ENCODE peak calls at places on chromosome 5, in four cellular contexts. A, D, L and Q are unnamed samples.

GRCh38 chr5:42855811-42856210 is 44.1 kb upstream of the SELENOP start:
- DNase-seq in L (no peak), A (no peak), D (no peak), Q (no peak)

GRCh38 chr5:160497897-160498296 is 76.2 kb downstream of the PTTG1 start:
- DNase-seq in L (no peak), A (no peak), D (peak; percentile 19), Q (no peak)

GRCh38 chr5:115354246-115354645 is 57.8 kb upstream of the CCDC112 start:
- DNase-seq in D (no peak), L (no peak), A (no peak), Q (no peak)

GRCh38 chr5:43416988-43417394 is 4.8 kb upstream of the CCL28 start:
- DNase-seq in L (no peak), D (no peak), A (no peak), Q (no peak)

GRCh38 chr5:31119938-31120641 is 73.4 kb upstream of the CDH6 start:
- DNase-seq in A (no peak), L (no peak), D (no peak), Q (no peak)

GRCh38 chr5:154010660-154011059 is 28.1 kb downstream of the FAM114A2 start:
- DNase-seq in D (no peak), A (no peak), L (no peak), Q (no peak)

GRCh38 chr5:52469835-52470234 is 317.9 kb upstream of the ITGA1 start:
- DNase-seq in L (no peak), D (no peak), A (no peak), Q (no peak)

GRCh38 chr5:107047048-107047447 is 623.7 kb downstream of the EFNA5 start:
- DNase-seq in A (no peak), D (no peak), L (no peak), Q (no peak)

GRCh38 chr5:173890195-173890951 is 2.2 kb downstream of the CPEB4 start:
- DNase-seq in A (peak; percentile 70), L (no peak), D (no peak), Q (no peak)

GRCh38 chr5:59158165-59158564 is 575.3 kb downstream of the RAB3C start:
- DNase-seq in A (no peak), D (no peak), L (no peak), Q (peak; percentile 20)

GRCh38 chr5:88519066-88519465 is 250.4 kb upstream of the TMEM161B start:
- DNase-seq in L (no peak), A (no peak), D (no peak), Q (no peak)

GRCh38 chr5:23269981-23270380 is 237.4 kb upstream of the PRDM9 start:
- DNase-seq in L (no peak), D (no peak), A (no peak), Q (peak; percentile 46)

GRCh38 chr5:115297043-115297442 is 589 bp upstream of the CCDC112 start:
- DNase-seq in L (no peak), A (no peak), D (no peak), Q (no peak)

GRCh38 chr5:167720676-167721260 is 570.7 kb upstream of the WWC1 start:
- DNase-seq in A (no peak), L (no peak), D (no peak), Q (no peak)

GRCh38 chr5:36406023-36406422 is 104.3 kb upstream of the RANBP3L start:
- DNase-seq in A (no peak), D (no peak), L (no peak), Q (no peak)

GRCh38 chr5:89885670-89886069 is 523.9 kb downstream of the CETN3 start:
- DNase-seq in D (no peak), A (no peak), L (no peak), Q (no peak)

GRCh38 chr5:138948391-138949222 is 73.5 kb upstream of the LRRTM2 start:
- DNase-seq in D (no peak), L (no peak), A (no peak), Q (no peak)

GRCh38 chr5:171633776-171634470 is 151.7 kb upstream of the SMIM23 start:
- DNase-seq in D (no peak), L (peak; percentile 15), A (no peak), Q (no peak)

GRCh38 chr5:170338272-170338671 is 40.7 kb upstream of the LCP2 start:
- DNase-seq in L (no peak), D (no peak), A (no peak), Q (no peak)

GRCh38 chr5:137837741-137838389 is 29.8 kb upstream of the MYOT start:
- DNase-seq in A (no peak), L (no peak), D (no peak), Q (no peak)

GRCh38 chr5:143514915-143515314 is 111.4 kb upstream of the NR3C1 start:
- DNase-seq in L (no peak), A (no peak), D (no peak), Q (no peak)
- TF ChIP-seq MYC in L (no peak), A (no peak), D (no peak), Q (no peak)

GRCh38 chr5:151924564-151925395 is at the start of gene GLRA1:
- DNase-seq in L (no peak), A (peak; percentile 66), D (peak; percentile 24), Q (peak; percentile 31)
- TF ChIP-seq POLR2AphosphoS2 in L (no peak), A (no peak), D (no peak), Q (no peak)

GRCh38 chr5:140321796-140322195 is 18.9 kb upstream of the PFDN1 start:
- DNase-seq in A (no peak), L (peak; percentile 21), D (no peak), Q (no peak)
- TF ChIP-seq CEBPB in A (no peak), L (no peak), D (no peak), Q (no peak)

GRCh38 chr5:181130832-181131496 is at the start of gene OR2V1:
- DNase-seq in A (no peak), D (no peak), L (no peak), Q (no peak)

GRCh38 chr5:181127456-181127855 is 3.5 kb downstream of the OR2V1 start:
- DNase-seq in D (no peak), A (no peak), L (no peak), Q (no peak)

GRCh38 chr5:181126841-181127240 is 4.1 kb downstream of the OR2V1 start:
- DNase-seq in D (no peak), A (no peak), L (no peak), Q (no peak)

GRCh38 chr5:181129601-181130000 is 1.4 kb downstream of the OR2V1 start:
- DNase-seq in L (no peak), D (no peak), A (no peak), Q (no peak)

DNA sequence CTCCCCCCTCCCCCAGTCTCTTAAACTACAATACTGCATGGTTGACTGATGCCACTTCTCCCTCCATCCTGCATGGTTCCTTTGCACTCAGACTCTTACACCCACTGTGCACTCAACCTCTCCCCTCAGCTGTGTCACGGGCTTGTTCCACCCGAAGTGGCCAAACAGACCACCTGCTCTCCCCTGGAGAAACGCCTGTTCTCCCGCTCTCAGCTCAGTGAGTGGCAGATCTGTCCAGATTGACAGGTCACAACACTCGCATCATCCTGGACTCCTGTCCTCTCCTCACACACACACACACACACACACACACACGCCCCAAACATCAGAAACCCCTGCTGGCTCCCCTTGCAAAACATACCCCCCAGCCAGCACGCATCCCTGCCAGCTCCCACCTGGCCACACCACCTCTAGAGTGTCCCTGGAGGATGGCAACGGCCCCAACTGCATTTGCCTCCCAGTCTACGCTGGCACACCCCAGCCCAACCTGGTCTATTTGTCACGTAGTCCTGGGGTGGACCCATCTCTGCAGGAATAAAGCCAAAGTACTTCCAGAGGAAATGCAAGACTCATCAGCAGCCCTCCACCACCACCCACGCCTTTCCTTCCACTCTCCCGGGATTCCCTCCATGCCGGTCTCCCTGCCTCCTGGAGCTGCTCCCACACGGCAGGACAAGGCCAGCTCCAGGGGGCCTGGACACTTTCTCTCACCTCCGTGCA is 2.9 kb downstream of the OR2V1 start:
- DNase-seq in A (no peak), L (no peak), D (no peak), Q (no peak)
- TF ChIP-seq MYC in A (no peak), L (no peak), D (no peak), Q (no peak)

GRCh38 chr5:141969783-141970741 is 1.2 kb downstream of the RNF14 start:
- DNase-seq in D (no peak), A (peak; percentile 93), L (peak; percentile 57), Q (peak; percentile 53)
- TF ChIP-seq POLR2AphosphoS2 in D (no peak), A (no peak), L (no peak), Q (no peak)

DNA sequence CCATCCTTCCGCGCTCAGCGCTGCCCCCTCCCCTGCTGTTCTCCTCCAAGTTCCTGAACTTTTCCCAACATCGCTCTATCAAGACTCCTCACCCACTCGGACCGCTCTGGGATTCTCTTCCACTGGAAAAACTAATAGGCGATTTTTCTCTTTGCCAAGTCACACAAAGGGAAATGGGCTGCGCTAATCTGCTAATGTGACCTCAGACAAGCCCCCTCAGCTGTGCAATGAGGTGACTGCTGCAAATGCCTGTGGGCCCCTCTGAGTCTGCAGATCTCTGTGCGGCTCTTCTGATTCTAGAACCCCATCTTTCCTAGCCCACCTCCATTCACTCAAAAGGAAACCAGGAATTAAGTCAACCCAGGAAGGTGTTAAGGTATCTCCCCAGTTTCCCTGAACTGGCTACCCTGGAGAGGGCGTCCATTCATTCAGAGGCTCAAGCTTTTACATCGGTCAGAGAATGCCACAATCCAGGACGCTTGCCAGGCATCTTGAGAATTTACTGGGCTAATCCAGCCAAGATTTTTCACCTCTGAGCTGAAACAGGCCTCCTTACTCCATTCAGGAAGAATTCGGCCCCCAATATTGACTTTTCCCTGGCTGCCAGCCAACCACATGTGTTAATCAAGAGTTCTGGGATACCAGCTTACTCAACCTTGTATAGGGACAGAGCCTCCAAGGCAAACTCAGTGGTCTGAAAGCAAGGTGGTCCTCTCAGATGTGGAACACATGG is 795 bp upstream of the ADAMTS12 start:
- DNase-seq in A (no peak), L (no peak), D (peak; percentile 2), Q (peak; percentile 53)
- TF ChIP-seq CEBPB in A (no peak), L (no peak), D (no peak), Q (no peak)